ENCODE peak calls at places on chromosomes 13 and 19, in four cellular contexts. Q is AG04450, J is BE2C, Y is MCF 10A. D is an unnamed sample.

GRCh38 chr13:44151474-44151873 is 222.2 kb upstream of the SERP2 start:
- DNase-seq in Q (no peak), J (no peak), Y (no peak), D (no peak)

GRCh38 chr19:53158119-53158656 is 665 bp downstream of the ZNF347 start:
- DNase-seq in Q (no peak), J (peak), Y (no peak), D (peak)

GRCh38 chr19:18846862-18847515 is 15.2 kb downstream of the UPF1 start:
- DNase-seq in Q (peak), J (peak), Y (peak), D (peak)

GRCh38 chr13:114035583-114036501 is 62.0 kb upstream of the C13orf46 start:
- DNase-seq in Q (no peak), J (no peak), Y (no peak), D (no peak)

GRCh38 chr13:87622921-87623320 is 48.2 kb upstream of the SLITRK5 start:
- DNase-seq in Q (no peak), J (no peak), Y (no peak), D (no peak)

GRCh38 chr19:3534375-3535234 is 4.4 kb upstream of the TEKTIP1 start:
- DNase-seq in Q (no peak), J (no peak), Y (no peak), D (no peak)

GRCh38 chr19:5891938-5892771 is 11.4 kb downstream of the NDUFA11 start:
- DNase-seq in Q (no peak), J (peak), Y (peak), D (no peak)

GRCh38 chr19:45408121-45408520 is 1.7 kb downstream of the POLR1G start:
- DNase-seq in Q (no peak), J (no peak), Y (no peak), D (no peak)

GRCh38 chr13:66348745-66349720 is 881.1 kb downstream of the PCDH9 start:
- DNase-seq in Q (no peak), J (no peak), Y (no peak), D (no peak)

GRCh38 chr19:307793-308420 is 16.7 kb upstream of the PLPP2 start:
- DNase-seq in Q (no peak), J (no peak), Y (no peak), D (no peak)

GRCh38 chr19:5823579-5824281 is 15.8 kb downstream of the FUT6 start:
- DNase-seq in Q (no peak), J (peak), Y (peak), D (no peak)

GRCh38 chr19:43872547-43873336 is 45.6 kb downstream of the ZNF283 start:
- DNase-seq in Q (no peak), J (no peak), Y (no peak), D (no peak)

GRCh38 chr19:554817-555216 is 11.0 kb downstream of the GZMM start:
- DNase-seq in Q (no peak), J (no peak), Y (no peak), D (no peak)

GRCh38 chr13:20843177-20843576 is 59.4 kb downstream of the XPO4 start:
- DNase-seq in Q (no peak), J (peak), Y (no peak), D (no peak)

GRCh38 chr13:104008571-104009435 is 942.6 kb upstream of the SLC10A2 start:
- DNase-seq in Q (peak), J (peak), Y (no peak), D (no peak)

GRCh38 chr19:40163541-40164129 is 27.6 kb upstream of the MAP3K10 start:
- DNase-seq in Q (no peak), J (no peak), Y (no peak), D (no peak)

GRCh38 chr19:7978196-7978825 is 27.1 kb downstream of the ELAVL1 start:
- DNase-seq in Q (no peak), J (no peak), Y (peak), D (no peak)

GRCh38 chr19:56105090-56105701 is 15.9 kb downstream of the ZNF787 start:
- DNase-seq in Q (no peak), J (peak), Y (peak), D (no peak)

GRCh38 chr19:38277969-38278680 is 13.8 kb downstream of the SPINT2 start:
- DNase-seq in Q (no peak), J (no peak), Y (no peak), D (peak)

GRCh38 chr19:3369337-3370213 is 3.2 kb downstream of the NFIC start:
- DNase-seq in Q (no peak), J (no peak), Y (peak), D (no peak)

GRCh38 chr13:42102961-42103688 is 54.7 kb downstream of the DGKH start:
- DNase-seq in Q (no peak), J (no peak), Y (peak), D (peak)

GRCh38 chr13:42101821-42102580 is 53.6 kb downstream of the DGKH start:
- DNase-seq in Q (no peak), J (no peak), Y (no peak), D (no peak)

GRCh38 chr13:42094641-42095040 is 46.2 kb downstream of the DGKH start:
- DNase-seq in Q (no peak), J (no peak), Y (no peak), D (no peak)

DNA sequence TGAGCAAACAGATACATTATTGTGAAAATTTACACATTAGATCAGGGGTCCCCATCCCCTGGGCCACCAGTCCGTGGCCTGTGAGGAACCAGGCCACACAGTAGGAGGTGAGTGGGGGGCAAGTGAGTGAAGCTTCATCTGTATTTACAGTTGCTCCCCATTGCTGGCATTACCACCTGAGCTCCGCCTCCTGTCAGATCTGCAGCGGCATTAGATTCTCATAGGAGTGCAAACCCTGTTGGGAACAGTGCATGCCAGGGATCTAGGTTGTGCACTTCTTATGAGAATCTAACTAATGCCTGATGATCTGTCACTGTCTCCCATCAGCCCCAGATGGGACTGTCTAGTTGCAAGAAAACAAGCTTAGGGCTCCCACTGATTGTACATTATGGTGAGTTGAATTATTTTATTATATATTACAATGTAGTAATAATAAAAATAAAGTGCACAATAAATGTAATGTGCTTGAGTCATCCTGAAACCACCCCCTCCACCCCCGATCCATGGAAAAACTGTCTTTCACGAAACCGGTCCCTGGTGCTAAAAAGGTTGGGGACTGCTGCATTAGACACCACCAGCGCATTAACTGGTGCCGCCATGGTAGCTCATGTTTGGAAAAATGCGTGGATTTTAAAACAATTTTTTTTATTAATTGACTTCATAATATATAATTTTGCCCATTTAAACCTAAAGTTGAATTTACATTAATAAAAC is 51.7 kb downstream of the DGKH start:
- DNase-seq in Q (no peak), J (no peak), Y (no peak), D (no peak)
- TF ChIP-seq CTCF in Q (no peak), J (no peak), Y (no peak), D (no peak)

GRCh38 chr13:33369073-33369472 is 83.5 kb upstream of the STARD13 start:
- DNase-seq in Q (no peak), J (no peak), Y (no peak), D (no peak)

GRCh38 chr13:33367931-33368330 is 82.4 kb upstream of the STARD13 start:
- DNase-seq in Q (no peak), J (no peak), Y (no peak), D (no peak)

GRCh38 chr13:33366469-33367062 is 81.0 kb upstream of the STARD13 start:
- DNase-seq in Q (no peak), J (no peak), Y (no peak), D (no peak)

GRCh38 chr13:33364192-33364591 is 78.6 kb upstream of the STARD13 start:
- DNase-seq in Q (no peak), J (no peak), Y (no peak), D (no peak)

DNA sequence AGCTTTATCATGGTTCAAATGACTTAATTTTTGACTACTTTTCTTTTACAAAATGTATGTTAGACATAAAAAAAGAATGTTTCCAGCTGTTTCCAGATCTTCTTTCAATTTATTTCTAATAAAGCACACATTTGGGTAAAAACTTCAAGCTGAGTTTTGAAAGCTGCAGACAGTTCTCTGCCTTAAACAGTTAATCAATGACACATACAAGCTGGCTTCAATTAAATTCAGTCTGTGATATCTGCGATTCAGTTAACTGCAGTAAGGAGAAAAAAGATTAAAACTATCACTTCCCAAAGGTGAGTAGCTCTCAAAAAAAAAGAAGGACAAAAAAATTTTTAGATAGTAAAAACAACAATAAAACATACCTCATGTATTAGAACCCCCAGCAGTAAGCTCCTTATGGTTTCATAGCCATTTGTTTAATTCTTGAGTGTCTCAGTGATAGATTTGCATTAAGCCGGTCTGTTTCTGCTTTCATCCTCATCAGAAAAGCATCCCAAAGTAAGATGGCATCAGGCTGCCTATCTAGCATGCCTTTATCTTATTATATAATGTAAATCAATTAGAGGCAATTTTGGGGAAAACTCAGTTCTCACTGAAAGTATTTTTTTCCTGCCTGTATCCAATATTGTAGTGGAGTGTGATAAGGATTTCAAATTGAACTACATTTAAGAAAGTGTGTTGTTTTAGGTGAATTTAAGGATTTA is 81.8 kb upstream of the STARD13 start:
- DNase-seq in Q (no peak), J (no peak), Y (no peak), D (no peak)
- TF ChIP-seq CTCF in Q (no peak), J (no peak), Y (no peak), D (no peak)

GRCh38 chr13:51844862-51845573 is at the start of gene TMEM272:
- DNase-seq in Q (no peak), J (peak), Y (peak), D (no peak)

GRCh38 chr13:51846756-51847155 is 1.8 kb upstream of the TMEM272 start:
- DNase-seq in Q (no peak), J (no peak), Y (no peak), D (no peak)

GRCh38 chr13:51848674-51849073 is 3.7 kb upstream of the TMEM272 start:
- DNase-seq in Q (no peak), J (no peak), Y (peak), D (no peak)

GRCh38 chr13:51845574-51846318 is 769 bp upstream of the TMEM272 start:
- DNase-seq in Q (no peak), J (no peak), Y (no peak), D (no peak)

GRCh38 chr13:51849145-51850101 is 4.4 kb upstream of the TMEM272 start:
- DNase-seq in Q (no peak), J (peak), Y (peak), D (no peak)
- TF ChIP-seq CTCF in Q (peak), J (peak), Y (peak), D (peak)

GRCh38 chr19:16841391-16841926 is 12.3 kb downstream of the SIN3B start:
- DNase-seq in Q (no peak), J (no peak), Y (no peak), D (no peak)
- TF ChIP-seq CTCF in Q (no peak), J (no peak), Y (no peak), D (no peak)

DNA sequence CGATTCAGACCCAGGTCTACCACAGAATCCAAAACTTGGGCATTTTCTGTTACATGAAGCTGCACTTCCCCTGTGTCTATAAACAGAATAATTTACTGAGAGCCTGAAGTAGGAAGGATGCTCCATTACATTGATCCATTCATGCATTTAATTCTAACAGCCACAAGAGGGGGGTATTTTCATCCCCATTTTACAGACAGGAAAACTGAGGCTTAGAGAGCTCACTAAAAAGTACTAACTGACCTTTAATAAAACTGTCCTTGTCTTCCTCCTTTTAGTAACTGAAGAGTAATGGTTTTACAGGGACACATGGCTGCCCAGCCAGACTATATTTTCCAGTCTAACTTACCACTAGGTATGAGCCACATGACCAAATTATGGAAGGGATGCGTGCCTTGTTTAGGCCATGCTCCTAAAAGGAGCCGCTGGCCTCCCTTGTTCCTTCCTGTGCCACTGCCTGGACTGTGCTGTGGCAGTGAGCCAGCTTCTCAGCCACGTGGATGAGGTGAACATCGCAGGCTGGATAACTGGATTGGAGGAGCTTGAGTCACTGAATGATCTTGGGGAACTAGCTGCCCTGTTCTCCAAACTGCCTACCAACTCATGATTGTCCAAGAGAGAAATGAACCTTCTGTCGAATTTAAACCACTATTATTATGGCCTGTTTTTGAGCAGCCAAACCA is 108.3 kb downstream of the DOCK9 start:
- DNase-seq in Q (no peak), J (peak), Y (peak), D (no peak)
- TF ChIP-seq CTCF in Q (peak), J (no peak), Y (peak), D (no peak)

DNA sequence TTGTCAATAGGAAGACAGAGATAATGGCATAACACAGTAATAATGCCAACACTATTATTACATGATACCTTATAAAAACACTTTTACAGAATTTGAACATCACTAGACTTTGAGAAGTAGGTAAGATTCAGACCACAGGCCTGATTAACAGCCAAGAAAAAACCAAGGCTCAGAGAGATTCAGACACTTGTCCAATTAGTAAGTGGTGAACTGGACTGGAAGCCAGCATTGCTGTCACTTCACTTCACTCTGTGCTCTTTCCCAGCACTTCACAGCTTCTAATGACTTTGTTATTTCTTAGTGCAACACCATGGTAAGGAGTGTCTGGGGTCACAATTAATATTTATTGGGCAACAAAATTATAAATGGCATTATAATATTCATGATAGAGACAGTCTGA is 91.9 kb downstream of the TRPC4 start:
- DNase-seq in Q (no peak), J (no peak), Y (no peak), D (no peak)
- TF ChIP-seq CTCF in Q (no peak), J (no peak), Y (no peak), D (no peak)

DNA sequence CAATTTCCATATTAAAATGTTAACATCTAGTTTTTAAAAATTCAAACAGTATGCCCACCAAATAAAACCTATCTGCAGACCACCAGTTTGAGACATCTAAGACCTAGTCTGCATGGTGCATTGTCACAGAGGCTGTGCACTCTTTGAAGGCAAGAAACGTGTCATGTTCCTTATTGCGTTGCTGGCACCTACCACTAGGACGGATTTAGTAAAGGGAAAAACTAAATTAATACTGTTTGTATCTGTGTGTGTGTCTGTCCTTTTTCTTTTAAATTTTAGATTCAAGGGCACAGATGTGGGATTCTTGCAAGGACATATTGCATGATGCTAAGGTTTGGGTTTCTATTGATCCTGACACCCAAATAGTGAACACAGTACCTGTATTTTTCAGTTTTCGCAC is 481.4 kb downstream of the UQCRFS1 start:
- DNase-seq in Q (no peak), J (no peak), Y (no peak), D (no peak)
- TF ChIP-seq CTCF in Q (no peak), J (no peak), Y (no peak), D (no peak)

GRCh38 chr13:39037410-39037879 is 444 bp downstream of the PROSER1 start:
- DNase-seq in Q (no peak), J (no peak), Y (no peak), D (no peak)

GRCh38 chr13:39038569-39038898 is 278 bp downstream of the NHLRC3 start:
- DNase-seq in Q (no peak), J (no peak), Y (no peak), D (no peak)

GRCh38 chr13:39036212-39036611 is 1.7 kb downstream of the PROSER1 start:
- DNase-seq in Q (no peak), J (no peak), Y (peak), D (no peak)

GRCh38 chr13:39039033-39039432 is 777 bp downstream of the NHLRC3 start:
- DNase-seq in Q (no peak), J (no peak), Y (no peak), D (no peak)

DNA sequence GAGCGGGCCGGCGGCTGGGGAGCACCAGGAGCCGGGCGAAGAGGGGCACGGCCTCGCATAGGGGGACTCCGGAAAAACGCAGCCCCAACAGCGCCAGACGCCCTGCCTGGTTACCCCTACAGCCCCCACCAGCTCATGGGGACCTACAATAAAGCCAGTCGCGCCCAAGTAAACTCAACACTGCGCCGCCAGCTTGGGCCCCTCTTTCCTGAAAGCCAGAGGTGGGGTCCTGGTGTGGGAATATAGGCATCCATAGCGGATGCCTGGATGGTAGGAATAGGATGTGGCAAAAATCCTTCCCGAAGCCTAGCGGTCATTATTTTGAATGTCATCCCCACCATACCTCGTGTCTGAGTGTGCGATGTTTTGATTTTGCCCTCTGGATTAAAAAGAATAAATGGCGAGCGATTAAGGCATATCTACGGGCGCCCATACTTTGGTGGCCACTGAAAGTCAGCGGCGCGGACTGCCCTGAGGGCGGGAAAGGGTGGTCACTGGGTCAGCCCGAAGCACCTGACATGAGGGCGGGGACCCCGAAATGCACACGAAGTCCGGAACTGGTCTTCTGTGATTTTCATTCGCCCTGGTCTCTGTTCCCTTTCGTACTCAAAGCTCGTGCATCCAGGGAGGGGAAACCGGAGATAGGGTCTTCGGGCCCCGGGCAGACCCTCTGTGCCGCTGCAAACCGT is at the start of the genes NHLRC3 and PROSER1:
- DNase-seq in Q (peak), J (peak), Y (peak), D (peak)
- TF ChIP-seq CTCF in Q (no peak), J (no peak), Y (no peak), D (no peak)

GRCh38 chr19:16542045-16542893 is at the start of gene CHERP:
- DNase-seq in Q (peak), J (peak), Y (peak), D (peak)
- TF ChIP-seq CTCF in Q (no peak), J (no peak), Y (no peak), D (no peak)